ENCODE peak calls at places on chromosomes 1 and 21, in six cellular contexts. One of them, this sample, is unnamed.

GRCh38 chr1:230831706-230832105 is 36.6 kb downstream of the C1orf198 start:
- DNase-seq in kidney: no peak
- DNase-seq in coronary artery: no peak
- DNase-seq in astrocyte of the spinal cord: no peak
- DNase-seq in uterus: no peak
- DNase-seq in tibial nerve: no peak
- DNase-seq in this sample: no peak

GRCh38 chr1:916173-917075 is 7.3 kb upstream of the SAMD11 start:
- DNase-seq in kidney: peak
- DNase-seq in coronary artery: no peak
- DNase-seq in astrocyte of the spinal cord: no peak
- DNase-seq in uterus: peak
- DNase-seq in tibial nerve: no peak
- DNase-seq in this sample: no peak

GRCh38 chr1:227886993-227887696 is 60.6 kb downstream of the WNT9A start:
- DNase-seq in kidney: peak
- DNase-seq in coronary artery: peak
- DNase-seq in astrocyte of the spinal cord: peak
- DNase-seq in uterus: peak
- DNase-seq in tibial nerve: peak
- DNase-seq in this sample: no peak

GRCh38 chr1:26053718-26054572 is 8.0 kb upstream of the SLC30A2 start:
- DNase-seq in kidney: no peak
- DNase-seq in coronary artery: no peak
- DNase-seq in astrocyte of the spinal cord: no peak
- DNase-seq in uterus: no peak
- DNase-seq in tibial nerve: no peak
- DNase-seq in this sample: no peak

GRCh38 chr1:48853006-48853405 is 76.3 kb upstream of the BEND5 start:
- DNase-seq in kidney: no peak
- DNase-seq in coronary artery: no peak
- DNase-seq in astrocyte of the spinal cord: peak
- DNase-seq in uterus: no peak
- DNase-seq in tibial nerve: no peak
- DNase-seq in this sample: peak

GRCh38 chr1:37177230-37177864 is 143.0 kb upstream of the GRIK3 start:
- DNase-seq in kidney: no peak
- DNase-seq in coronary artery: no peak
- DNase-seq in astrocyte of the spinal cord: no peak
- DNase-seq in uterus: no peak
- DNase-seq in tibial nerve: no peak
- DNase-seq in this sample: no peak

GRCh38 chr1:229254910-229255541 is 15.9 kb upstream of the RAB4A start:
- DNase-seq in kidney: no peak
- DNase-seq in coronary artery: no peak
- DNase-seq in astrocyte of the spinal cord: no peak
- DNase-seq in uterus: no peak
- DNase-seq in tibial nerve: no peak
- DNase-seq in this sample: no peak

GRCh38 chr21:15149825-15150224 is 85.0 kb upstream of the NRIP1 start:
- DNase-seq in kidney: no peak
- DNase-seq in coronary artery: no peak
- DNase-seq in astrocyte of the spinal cord: no peak
- DNase-seq in uterus: no peak
- DNase-seq in tibial nerve: no peak
- DNase-seq in this sample: no peak

GRCh38 chr1:2495546-2495945 is 19.5 kb downstream of the PLCH2 start:
- DNase-seq in kidney: no peak
- DNase-seq in coronary artery: no peak
- DNase-seq in astrocyte of the spinal cord: no peak
- DNase-seq in uterus: no peak
- DNase-seq in tibial nerve: no peak
- DNase-seq in this sample: no peak

GRCh38 chr1:108512239-108513071 is 47.4 kb upstream of the EEIG2 start:
- DNase-seq in kidney: no peak
- DNase-seq in coronary artery: no peak
- DNase-seq in astrocyte of the spinal cord: peak
- DNase-seq in uterus: no peak
- DNase-seq in tibial nerve: no peak
- DNase-seq in this sample: no peak

GRCh38 chr1:115295904-115296696 is 41.9 kb downstream of the NGF start:
- DNase-seq in kidney: no peak
- DNase-seq in coronary artery: no peak
- DNase-seq in astrocyte of the spinal cord: no peak
- DNase-seq in uterus: no peak
- DNase-seq in tibial nerve: no peak
- DNase-seq in this sample: no peak

GRCh38 chr1:113871597-113872113 is at the start of gene PTPN22:
- DNase-seq in kidney: no peak
- DNase-seq in coronary artery: no peak
- DNase-seq in astrocyte of the spinal cord: peak
- DNase-seq in uterus: no peak
- DNase-seq in tibial nerve: no peak
- DNase-seq in this sample: no peak

GRCh38 chr1:230541306-230541705 is 101.0 kb upstream of the COG2 start:
- DNase-seq in kidney: no peak
- DNase-seq in coronary artery: no peak
- DNase-seq in astrocyte of the spinal cord: no peak
- DNase-seq in uterus: no peak
- DNase-seq in tibial nerve: no peak
- DNase-seq in this sample: no peak

GRCh38 chr1:154524881-154525280 is 22.7 kb upstream of the SHE start:
- DNase-seq in kidney: no peak
- DNase-seq in coronary artery: no peak
- DNase-seq in astrocyte of the spinal cord: no peak
- DNase-seq in uterus: no peak
- DNase-seq in tibial nerve: no peak
- DNase-seq in this sample: no peak

GRCh38 chr1:24236170-24237045 is 49.3 kb upstream of the IFNLR1 start:
- DNase-seq in kidney: no peak
- DNase-seq in coronary artery: no peak
- DNase-seq in astrocyte of the spinal cord: peak
- DNase-seq in uterus: peak
- DNase-seq in tibial nerve: no peak
- DNase-seq in this sample: peak

GRCh38 chr1:32759521-32759980 is 57.0 kb upstream of the SYNC start:
- DNase-seq in kidney: peak
- DNase-seq in coronary artery: no peak
- DNase-seq in astrocyte of the spinal cord: no peak
- DNase-seq in uterus: no peak
- DNase-seq in tibial nerve: no peak
- DNase-seq in this sample: peak

GRCh38 chr1:11997081-11997851 is 17.0 kb downstream of the MFN2 start:
- DNase-seq in kidney: no peak
- DNase-seq in coronary artery: no peak
- DNase-seq in astrocyte of the spinal cord: no peak
- DNase-seq in uterus: no peak
- DNase-seq in tibial nerve: no peak
- DNase-seq in this sample: no peak

GRCh38 chr1:66929289-66929688 is 4.5 kb downstream of the MIER1 start:
- DNase-seq in kidney: no peak
- DNase-seq in coronary artery: no peak
- DNase-seq in astrocyte of the spinal cord: no peak
- DNase-seq in uterus: no peak
- DNase-seq in tibial nerve: no peak
- DNase-seq in this sample: no peak

GRCh38 chr1:938711-939504 is 15.2 kb downstream of the SAMD11 start:
- DNase-seq in kidney: no peak
- DNase-seq in coronary artery: no peak
- DNase-seq in astrocyte of the spinal cord: no peak
- DNase-seq in uterus: no peak
- DNase-seq in tibial nerve: no peak
- DNase-seq in this sample: no peak

GRCh38 chr1:222454196-222454595 is 93.7 kb downstream of the HHIPL2 start:
- DNase-seq in kidney: no peak
- DNase-seq in coronary artery: no peak
- DNase-seq in astrocyte of the spinal cord: peak
- DNase-seq in uterus: no peak
- DNase-seq in tibial nerve: no peak
- DNase-seq in this sample: no peak

GRCh38 chr1:223067914-223068313 is 75.1 kb downstream of the TLR5 start:
- DNase-seq in kidney: no peak
- DNase-seq in coronary artery: no peak
- DNase-seq in astrocyte of the spinal cord: no peak
- DNase-seq in uterus: no peak
- DNase-seq in tibial nerve: no peak
- DNase-seq in this sample: no peak

GRCh38 chr1:1165900-1166421 is 7.7 kb upstream of the TTLL10 start:
- DNase-seq in kidney: peak
- DNase-seq in coronary artery: no peak
- DNase-seq in astrocyte of the spinal cord: no peak
- DNase-seq in uterus: no peak
- DNase-seq in tibial nerve: no peak
- DNase-seq in this sample: no peak

GRCh38 chr1:162371611-162372010 is 5.0 kb downstream of the SPATA46 start:
- DNase-seq in kidney: no peak
- DNase-seq in coronary artery: no peak
- DNase-seq in astrocyte of the spinal cord: peak
- DNase-seq in uterus: no peak
- DNase-seq in tibial nerve: no peak
- DNase-seq in this sample: no peak

GRCh38 chr1:23027352-23027907 is 8.2 kb downstream of the KDM1A start:
- DNase-seq in kidney: no peak
- DNase-seq in coronary artery: no peak
- DNase-seq in astrocyte of the spinal cord: no peak
- DNase-seq in uterus: no peak
- DNase-seq in tibial nerve: no peak
- DNase-seq in this sample: no peak
- H3K4me3 ChIP-seq in kidney: no peak
- H3K4me3 ChIP-seq in coronary artery: no peak
- H3K4me3 ChIP-seq in astrocyte of the spinal cord: no peak
- H3K4me3 ChIP-seq in uterus: no peak
- H3K4me3 ChIP-seq in tibial nerve: no peak
- H3K4me3 ChIP-seq in this sample: no peak

GRCh38 chr1:40622051-40622450 is 43.4 kb downstream of the RIMS3 start:
- DNase-seq in kidney: no peak
- DNase-seq in coronary artery: no peak
- DNase-seq in astrocyte of the spinal cord: no peak
- DNase-seq in uterus: no peak
- DNase-seq in tibial nerve: no peak
- DNase-seq in this sample: no peak

GRCh38 chr1:40622936-40623629 is 42.4 kb downstream of the RIMS3 start:
- DNase-seq in kidney: no peak
- DNase-seq in coronary artery: no peak
- DNase-seq in astrocyte of the spinal cord: no peak
- DNase-seq in uterus: no peak
- DNase-seq in tibial nerve: no peak
- DNase-seq in this sample: no peak

GRCh38 chr1:40626383-40626770 is 39.1 kb downstream of the RIMS3 start:
- DNase-seq in kidney: no peak
- DNase-seq in coronary artery: no peak
- DNase-seq in astrocyte of the spinal cord: no peak
- DNase-seq in uterus: no peak
- DNase-seq in tibial nerve: no peak
- DNase-seq in this sample: no peak

GRCh38 chr1:40625476-40626382 is 39.8 kb downstream of the RIMS3 start:
- DNase-seq in kidney: no peak
- DNase-seq in coronary artery: no peak
- DNase-seq in astrocyte of the spinal cord: peak
- DNase-seq in uterus: no peak
- DNase-seq in tibial nerve: no peak
- DNase-seq in this sample: no peak

DNA sequence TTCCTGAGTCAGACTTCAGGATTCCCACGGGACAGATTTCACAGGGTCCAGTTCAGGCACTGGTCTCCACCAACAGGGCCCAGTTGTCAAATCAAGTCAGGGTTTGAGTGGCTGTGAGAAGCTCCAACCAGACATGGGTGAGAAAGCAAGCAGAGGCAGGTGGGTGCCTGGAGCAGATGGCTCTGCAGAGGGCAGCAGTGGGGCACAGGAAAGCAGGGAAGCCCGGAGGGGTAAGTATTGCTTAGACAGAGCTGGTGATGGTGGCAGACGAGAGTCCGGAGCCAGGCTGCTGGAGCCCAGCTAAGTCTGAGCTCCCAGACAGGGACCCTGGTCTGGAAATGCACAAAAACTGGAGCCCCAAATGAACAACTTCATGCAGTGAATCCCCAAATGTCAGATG is 40.4 kb downstream of the RIMS3 start:
- DNase-seq in kidney: no peak
- DNase-seq in coronary artery: no peak
- DNase-seq in astrocyte of the spinal cord: peak
- DNase-seq in uterus: no peak
- DNase-seq in tibial nerve: no peak
- DNase-seq in this sample: no peak
- TF ChIP-seq CTCF in kidney: peak
- TF ChIP-seq CTCF in coronary artery: no peak
- TF ChIP-seq CTCF in astrocyte of the spinal cord: peak
- TF ChIP-seq CTCF in uterus: no peak
- TF ChIP-seq CTCF in tibial nerve: no peak
- TF ChIP-seq CTCF in this sample: peak

DNA sequence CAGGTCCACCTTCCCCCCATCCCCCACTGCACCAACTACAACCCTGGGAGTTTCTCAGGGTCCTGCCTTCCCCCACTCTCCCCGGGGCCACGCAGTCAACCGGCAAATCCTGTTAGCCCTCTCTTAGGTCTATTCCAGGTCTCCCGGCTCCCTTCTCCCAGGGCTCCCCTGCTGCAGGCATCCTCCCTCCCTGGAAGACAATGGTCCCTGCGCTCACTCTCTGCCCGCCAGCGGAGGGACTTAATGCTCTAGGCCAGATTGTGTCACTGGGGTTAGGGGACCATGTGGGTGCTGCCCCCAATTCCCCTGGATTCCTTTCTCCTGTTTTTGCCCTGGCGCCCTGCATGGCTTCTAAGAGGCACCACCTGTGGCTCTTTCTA is 8.3 kb downstream of the FAM131C start:
- DNase-seq in kidney: no peak
- DNase-seq in coronary artery: no peak
- DNase-seq in astrocyte of the spinal cord: no peak
- DNase-seq in uterus: no peak
- DNase-seq in tibial nerve: no peak
- DNase-seq in this sample: no peak
- H3K4me3 ChIP-seq in kidney: no peak
- H3K4me3 ChIP-seq in coronary artery: no peak
- H3K4me3 ChIP-seq in astrocyte of the spinal cord: no peak
- H3K4me3 ChIP-seq in uterus: no peak
- H3K4me3 ChIP-seq in tibial nerve: no peak
- H3K4me3 ChIP-seq in this sample: no peak

GRCh38 chr1:156847591-156848460 is 11.1 kb downstream of the INSRR start:
- DNase-seq in kidney: no peak
- DNase-seq in coronary artery: no peak
- DNase-seq in astrocyte of the spinal cord: no peak
- DNase-seq in uterus: no peak
- DNase-seq in tibial nerve: no peak
- DNase-seq in this sample: no peak

GRCh38 chr1:156845055-156845952 is 13.6 kb downstream of the INSRR start:
- DNase-seq in kidney: no peak
- DNase-seq in coronary artery: no peak
- DNase-seq in astrocyte of the spinal cord: no peak
- DNase-seq in uterus: no peak
- DNase-seq in tibial nerve: no peak
- DNase-seq in this sample: no peak

GRCh38 chr1:156845953-156846545 is 12.9 kb downstream of the INSRR start:
- DNase-seq in kidney: no peak
- DNase-seq in coronary artery: no peak
- DNase-seq in astrocyte of the spinal cord: no peak
- DNase-seq in uterus: no peak
- DNase-seq in tibial nerve: no peak
- DNase-seq in this sample: no peak

GRCh38 chr1:156848461-156849150 is 10.3 kb downstream of the INSRR start:
- DNase-seq in kidney: no peak
- DNase-seq in coronary artery: no peak
- DNase-seq in astrocyte of the spinal cord: peak
- DNase-seq in uterus: no peak
- DNase-seq in tibial nerve: no peak
- DNase-seq in this sample: no peak

GRCh38 chr1:156846643-156847042 is 12.3 kb downstream of the INSRR start:
- DNase-seq in kidney: no peak
- DNase-seq in coronary artery: no peak
- DNase-seq in astrocyte of the spinal cord: no peak
- DNase-seq in uterus: no peak
- DNase-seq in tibial nerve: no peak
- DNase-seq in this sample: no peak
- TF ChIP-seq CTCF in kidney: no peak
- TF ChIP-seq CTCF in coronary artery: no peak
- TF ChIP-seq CTCF in astrocyte of the spinal cord: no peak
- TF ChIP-seq CTCF in uterus: no peak
- TF ChIP-seq CTCF in tibial nerve: no peak
- TF ChIP-seq CTCF in this sample: no peak